ENCODE peak calls at places on chromosomes 7 and 10, in seven cellular contexts. B, Z, O, L, S, J and E are unnamed samples.
A peak's percentile ranks its signal among the peaks of the same experiment; 100 is the strongest.

GRCh38 chr10:99435986-99436633 is 5.7 kb upstream of the GOT1 start:
- DNase-seq in S (no peak), L (no peak), J (no peak), B (peak; percentile 12), Z (peak; percentile 62), O (peak; percentile 61), E (no peak)

GRCh38 chr7:27181795-27182275 is 3.2 kb downstream of the HOXA11 start:
- DNase-seq in Z (no peak), S (peak; percentile 12), O (no peak), J (no peak), B (no peak), L (no peak), E (no peak)

GRCh38 chr10:7235376-7235775 is 175.5 kb downstream of the SFMBT2 start:
- DNase-seq in O (no peak), J (no peak), S (no peak), L (no peak), Z (no peak), B (no peak), E (no peak)

GRCh38 chr7:23058412-23059096 is 44.6 kb upstream of the HYCC1 start:
- DNase-seq in B (no peak), O (no peak), S (no peak), Z (no peak), J (no peak), L (no peak), E (no peak)

GRCh38 chr10:122931088-122931958 is 20.9 kb downstream of the FAM24A start:
- DNase-seq in J (no peak), Z (no peak), S (no peak), B (no peak), L (no peak), O (no peak), E (no peak)

GRCh38 chr10:47022311-47023131 is 111.3 kb downstream of the PTPN20 start:
- DNase-seq in S (peak; percentile 39), Z (no peak), B (no peak), L (no peak), O (no peak), J (no peak), E (no peak)

GRCh38 chr7:94061316-94061715 is 57.2 kb upstream of the BET1 start:
- DNase-seq in O (no peak), L (no peak), J (no peak), B (no peak), Z (no peak), S (no peak), E (no peak)

GRCh38 chr10:122286872-122287271 is 15.8 kb downstream of the BTBD16 start:
- DNase-seq in O (no peak), Z (no peak), L (peak; percentile 76), S (peak; percentile 92), J (no peak), B (peak; percentile 93), E (peak; percentile 60)

GRCh38 chr7:46854958-46855473 is 726.9 kb downstream of the TNS3 start:
- DNase-seq in B (peak; percentile 56), O (no peak), S (no peak), L (peak; percentile 63), J (no peak), Z (no peak), E (no peak)

GRCh38 chr10:11612004-11613001 is 853 bp upstream of the USP6NL start:
- DNase-seq in J (peak; percentile 26), L (no peak), S (no peak), B (no peak), O (peak; percentile 55), Z (no peak), E (no peak)

GRCh38 chr7:158356454-158356853 is 231.2 kb downstream of the PTPRN2 start:
- DNase-seq in L (no peak), J (no peak), O (no peak), S (no peak), Z (no peak), B (no peak), E (no peak)

DNA sequence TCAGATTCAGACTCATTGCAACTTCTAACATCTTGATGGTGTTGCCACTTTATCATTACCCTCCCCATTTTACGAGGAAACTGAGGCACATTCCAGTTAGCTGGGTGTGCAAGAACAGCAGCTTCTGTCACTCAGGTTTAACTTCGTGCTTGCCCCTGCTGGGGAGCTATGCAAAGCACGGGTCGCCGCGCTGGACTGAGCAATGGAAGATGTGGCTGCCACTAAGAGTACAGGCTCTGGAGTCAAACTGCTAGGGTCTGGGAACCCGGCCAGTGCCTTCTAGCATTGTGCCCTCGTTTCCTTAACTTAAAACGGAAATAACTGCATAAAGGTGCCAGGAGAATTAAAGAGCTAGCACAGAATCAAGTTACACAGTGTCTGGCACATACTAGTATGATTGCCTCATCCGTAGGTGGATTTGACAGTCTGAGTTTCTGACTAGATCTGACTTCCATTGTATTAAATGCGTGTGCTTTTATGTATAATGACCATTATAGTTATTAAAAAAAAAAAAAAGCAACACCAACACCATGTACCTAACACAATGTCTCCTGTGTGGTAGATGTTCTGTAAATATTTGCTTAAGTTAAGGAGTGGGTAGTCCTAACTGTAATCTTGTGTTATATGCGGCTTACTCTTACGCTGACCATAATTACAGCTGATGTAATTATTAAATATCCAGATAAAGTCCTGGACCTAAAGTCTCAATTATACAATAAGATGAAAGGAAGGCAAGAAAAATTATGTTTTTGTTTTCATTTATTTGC is 842 bp downstream of the ZNF22 start:
- DNase-seq in L (peak; percentile 76), B (peak; percentile 68), O (peak; percentile 72), S (no peak), J (peak; percentile 89), Z (peak; percentile 62), E (peak; percentile 76)
- TF ChIP-seq CTCF in L (no peak), B (peak; percentile 58), O (no peak), S (peak; percentile 1), J (peak; percentile 35), Z (peak; percentile 24), E (peak; percentile 26)

DNA sequence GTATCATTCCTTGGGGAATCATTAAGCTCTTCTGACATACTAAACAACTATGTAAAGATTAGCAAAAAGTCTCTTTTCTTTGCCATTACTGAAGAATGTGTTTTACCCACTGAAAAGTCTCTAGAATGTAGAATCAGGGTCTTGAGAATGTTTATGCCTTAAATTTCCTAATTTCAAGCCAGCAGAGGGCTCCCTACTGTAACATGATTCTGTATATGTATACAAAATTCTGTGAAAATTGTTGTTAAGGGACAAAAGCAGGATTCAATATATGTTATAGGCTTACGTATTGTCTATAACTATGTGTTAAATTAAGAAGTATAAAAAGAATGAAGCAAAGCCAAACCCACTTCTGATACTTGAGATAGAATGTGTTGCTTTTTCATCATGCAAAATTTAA is 296.9 kb upstream of the DGKB start:
- DNase-seq in Z (no peak), S (no peak), L (no peak), O (no peak), J (no peak), B (peak; percentile 10), E (no peak)
- TF ChIP-seq CTCF in Z (peak; percentile 52), S (peak; percentile 36), L (peak; percentile 15), O (peak; percentile 70), J (no peak), B (peak; percentile 41), E (peak; percentile 37)

GRCh38 chr7:116785851-116786250 is 76.5 kb upstream of the CAPZA2 start:
- DNase-seq in J (no peak), Z (no peak), S (no peak), B (no peak), O (no peak), L (peak; percentile 21), E (no peak)

GRCh38 chr7:116784647-116785046 is 77.7 kb upstream of the CAPZA2 start:
- DNase-seq in J (no peak), O (no peak), B (no peak), Z (no peak), L (no peak), S (no peak), E (no peak)

GRCh38 chr7:116787881-116788280 is 74.5 kb upstream of the CAPZA2 start:
- DNase-seq in O (no peak), Z (no peak), S (no peak), B (no peak), L (no peak), J (no peak), E (no peak)

GRCh38 chr7:116788542-116789197 is 73.7 kb upstream of the CAPZA2 start:
- DNase-seq in O (no peak), J (no peak), S (no peak), B (no peak), Z (no peak), L (no peak), E (no peak)

DNA sequence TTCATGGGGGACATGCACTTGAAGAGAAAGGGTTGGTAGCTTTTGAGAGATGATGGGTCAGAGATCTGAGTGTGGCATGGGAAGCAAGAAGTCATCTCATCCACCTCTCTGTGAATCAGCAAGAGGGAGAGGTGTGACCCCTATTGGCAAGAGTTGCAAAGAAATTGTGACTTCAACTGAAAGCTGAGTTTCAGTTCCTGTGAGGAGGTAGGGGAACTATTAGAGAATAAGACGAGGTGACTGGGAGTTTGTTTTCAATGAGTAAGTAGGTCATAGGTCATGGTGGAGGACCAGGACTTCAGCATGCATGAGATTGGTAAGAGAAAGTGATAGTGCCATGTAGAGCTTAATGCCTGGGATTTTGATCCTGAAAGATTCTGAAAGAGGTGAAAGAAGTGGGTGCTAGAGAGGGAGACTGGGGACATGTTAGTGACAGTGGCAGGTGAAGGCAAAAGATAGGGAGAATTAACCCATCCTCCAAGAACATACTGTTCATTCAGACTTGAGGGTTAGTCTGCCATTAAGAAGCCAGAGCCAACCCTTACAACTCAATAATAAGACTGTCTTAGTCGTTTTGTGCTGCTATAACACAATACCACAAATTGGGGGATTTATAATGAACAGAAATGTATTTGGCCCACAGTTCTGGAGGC is 75.5 kb upstream of the CAPZA2 start:
- DNase-seq in J (peak; percentile 24), Z (peak; percentile 13), S (no peak), L (no peak), O (peak; percentile 36), B (peak; percentile 41), E (no peak)
- TF ChIP-seq CTCF in J (peak; percentile 54), Z (peak; percentile 37), S (peak; percentile 29), L (peak; percentile 26), O (peak; percentile 69), B (peak; percentile 72), E (no peak)

DNA sequence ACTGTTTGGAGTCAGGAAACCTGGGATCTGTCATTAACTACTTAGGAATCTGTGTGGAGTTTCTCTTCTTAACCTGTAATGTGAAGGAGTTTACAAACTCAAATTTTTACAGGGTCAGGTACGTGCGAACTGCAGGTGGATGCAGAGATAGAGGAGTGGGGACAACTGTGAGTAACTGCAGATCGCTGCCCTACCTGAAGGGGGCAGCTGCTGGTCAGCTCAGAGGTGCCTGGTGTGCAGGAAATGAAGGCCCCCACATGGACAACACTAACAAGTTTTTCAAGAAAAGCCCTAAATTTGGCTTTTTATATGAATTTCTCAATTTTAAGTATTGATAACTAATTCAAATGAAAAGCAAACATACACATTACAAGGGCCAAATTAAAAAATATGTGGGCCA is 380.0 kb downstream of the REEP3 start:
- DNase-seq in B (no peak), L (no peak), Z (no peak), S (no peak), J (no peak), O (peak; percentile 2), E (no peak)
- TF ChIP-seq CTCF in B (peak; percentile 50), L (no peak), Z (peak; percentile 35), S (no peak), J (no peak), O (peak; percentile 66), E (peak; percentile 34)